ENCODE peak calls at places on chromosomes 5 and 9, in five cellular contexts. I, R, X, K and Q are unnamed samples.

GRCh38 chr5:103829585-103829984 is 267.0 kb upstream of the NUDT12 start:
- DNase-seq in I (no peak), K (no peak), X (no peak), R (peak; percentile 24), Q (no peak)

GRCh38 chr5:154644745-154645411 is 110.3 kb upstream of the LARP1 start:
- DNase-seq in K (no peak), R (no peak), I (no peak), X (no peak), Q (no peak)

GRCh38 chr5:115419794-115420585 is 123.5 kb upstream of the CCDC112 start:
- DNase-seq in K (peak; percentile 66), I (peak; percentile 94), X (no peak), R (peak; percentile 65), Q (no peak)

GRCh38 chr5:171749365-171749764 is 36.3 kb upstream of the SMIM23 start:
- DNase-seq in I (no peak), K (no peak), X (no peak), R (no peak), Q (no peak)

GRCh38 chr5:135462304-135462703 is 10.2 kb upstream of the TIFAB start:
- DNase-seq in X (peak; percentile 39), I (peak; percentile 37), R (peak; percentile 79), K (no peak), Q (peak; percentile 71)

GRCh38 chr5:135329101-135329912 is 69.7 kb downstream of the MACROH2A1 start:
- DNase-seq in R (no peak), K (no peak), X (no peak), I (no peak), Q (no peak)

GRCh38 chr5:169970911-169971436 is 9.3 kb downstream of the INSYN2B start:
- DNase-seq in R (peak; percentile 29), K (peak; percentile 57), I (peak; percentile 77), X (no peak), Q (no peak)

GRCh38 chr5:146867996-146868708 is 10.4 kb downstream of the PPP2R2B start:
- DNase-seq in X (no peak), I (no peak), R (no peak), K (no peak), Q (no peak)

GRCh38 chr5:33275921-33276705 is 164.7 kb upstream of the TARS1 start:
- DNase-seq in R (no peak), K (peak; percentile 62), X (no peak), I (peak; percentile 75), Q (no peak)

GRCh38 chr5:116887104-116887503 is 312.5 kb upstream of the SEMA6A start:
- DNase-seq in I (no peak), R (no peak), K (no peak), X (no peak), Q (no peak)

GRCh38 chr5:133610489-133611356 is 1.6 kb downstream of the FSTL4 start:
- DNase-seq in K (peak; percentile 5), I (peak; percentile 12), R (peak; percentile 79), X (peak; percentile 92), Q (peak; percentile 83)

GRCh38 chr9:13956107-13956506 is 357.8 kb downstream of the NFIB start:
- DNase-seq in K (no peak), R (no peak), X (no peak), I (no peak), Q (no peak)

GRCh38 chr5:447501-447900 is 4.5 kb downstream of the EXOC3 start:
- DNase-seq in X (no peak), R (no peak), K (no peak), I (no peak), Q (no peak)

GRCh38 chr9:122991370-122991830 is 42.1 kb upstream of the GPR21 start:
- DNase-seq in X (no peak), R (peak; percentile 30), I (peak; percentile 91), K (peak; percentile 52), Q (peak; percentile 44)

GRCh38 chr9:131723632-131724031 is 16.2 kb downstream of the RAPGEF1 start:
- DNase-seq in R (no peak), I (no peak), K (no peak), X (no peak), Q (no peak)

GRCh38 chr5:180831139-180832080 is 28.8 kb upstream of the MGAT1 start:
- DNase-seq in K (peak; percentile 20), X (peak; percentile 93), R (peak; percentile 91), I (peak; percentile 70), Q (peak; percentile 89)
- TF ChIP-seq CTCF in K (no peak), X (no peak), R (no peak), I (peak; percentile 17), Q (no peak)

GRCh38 chr9:35695801-35696420 is 6.2 kb upstream of the TPM2 start:
- DNase-seq in K (no peak), X (no peak), R (no peak), I (no peak), Q (no peak)
- TF ChIP-seq CTCF in K (no peak), X (no peak), R (no peak), I (no peak), Q (no peak)

GRCh38 chr9:91677822-91678221 is 254.2 kb upstream of the NFIL3 start:
- DNase-seq in K (no peak), X (no peak), R (no peak), I (no peak), Q (no peak)

GRCh38 chr9:91680129-91680528 is 256.5 kb upstream of the NFIL3 start:
- DNase-seq in K (no peak), I (no peak), X (no peak), R (no peak), Q (no peak)

GRCh38 chr9:91678807-91679206 is 255.2 kb upstream of the NFIL3 start:
- DNase-seq in I (no peak), X (no peak), K (no peak), R (no peak), Q (no peak)

GRCh38 chr9:91677354-91677753 is 253.7 kb upstream of the NFIL3 start:
- DNase-seq in X (no peak), I (peak; percentile 15), K (no peak), R (no peak), Q (no peak)

GRCh38 chr9:91676042-91676441 is 252.4 kb upstream of the NFIL3 start:
- DNase-seq in R (peak; percentile 56), X (no peak), K (no peak), I (no peak), Q (no peak)
- TF ChIP-seq CTCF in R (peak; percentile 31), X (no peak), K (peak; percentile 6), I (peak; percentile 10), Q (no peak)

DNA sequence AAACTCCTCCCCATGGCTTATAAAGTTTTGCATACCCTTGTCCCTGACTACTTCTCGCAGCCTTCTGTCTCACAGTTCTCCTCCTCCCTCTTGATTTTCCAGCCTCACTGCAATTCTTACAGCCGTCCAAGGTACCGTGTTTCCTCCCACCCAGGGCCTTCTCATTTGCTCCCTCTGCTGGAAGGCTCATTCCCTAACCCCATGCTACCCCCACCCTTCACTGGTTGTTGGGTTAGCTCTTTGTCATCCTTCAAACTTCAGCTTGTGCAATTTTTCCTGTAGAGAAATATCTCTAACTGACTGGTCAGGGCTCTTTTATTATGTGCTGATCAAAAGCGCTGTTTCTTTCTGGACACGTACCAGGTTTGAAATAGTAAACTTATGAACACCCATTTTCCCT is 329.2 kb downstream of the EBF1 start:
- DNase-seq in K (no peak), I (no peak), X (no peak), R (peak; percentile 30), Q (peak; percentile 5)
- TF ChIP-seq CTCF in K (peak; percentile 47), I (no peak), X (no peak), R (peak; percentile 19), Q (peak; percentile 35)

GRCh38 chr5:74126294-74126693 is 500.3 kb downstream of the ARHGEF28 start:
- DNase-seq in K (no peak), R (no peak), X (no peak), I (no peak), Q (no peak)

GRCh38 chr5:74130141-74130897 is 504.3 kb downstream of the ARHGEF28 start:
- DNase-seq in I (no peak), R (no peak), K (no peak), X (no peak), Q (no peak)

GRCh38 chr5:74124826-74125225 is 498.8 kb downstream of the ARHGEF28 start:
- DNase-seq in K (no peak), R (no peak), I (no peak), X (no peak), Q (no peak)

GRCh38 chr5:74131256-74131655 is 505.3 kb downstream of the ARHGEF28 start:
- DNase-seq in R (no peak), K (no peak), I (no peak), X (no peak), Q (no peak)

DNA sequence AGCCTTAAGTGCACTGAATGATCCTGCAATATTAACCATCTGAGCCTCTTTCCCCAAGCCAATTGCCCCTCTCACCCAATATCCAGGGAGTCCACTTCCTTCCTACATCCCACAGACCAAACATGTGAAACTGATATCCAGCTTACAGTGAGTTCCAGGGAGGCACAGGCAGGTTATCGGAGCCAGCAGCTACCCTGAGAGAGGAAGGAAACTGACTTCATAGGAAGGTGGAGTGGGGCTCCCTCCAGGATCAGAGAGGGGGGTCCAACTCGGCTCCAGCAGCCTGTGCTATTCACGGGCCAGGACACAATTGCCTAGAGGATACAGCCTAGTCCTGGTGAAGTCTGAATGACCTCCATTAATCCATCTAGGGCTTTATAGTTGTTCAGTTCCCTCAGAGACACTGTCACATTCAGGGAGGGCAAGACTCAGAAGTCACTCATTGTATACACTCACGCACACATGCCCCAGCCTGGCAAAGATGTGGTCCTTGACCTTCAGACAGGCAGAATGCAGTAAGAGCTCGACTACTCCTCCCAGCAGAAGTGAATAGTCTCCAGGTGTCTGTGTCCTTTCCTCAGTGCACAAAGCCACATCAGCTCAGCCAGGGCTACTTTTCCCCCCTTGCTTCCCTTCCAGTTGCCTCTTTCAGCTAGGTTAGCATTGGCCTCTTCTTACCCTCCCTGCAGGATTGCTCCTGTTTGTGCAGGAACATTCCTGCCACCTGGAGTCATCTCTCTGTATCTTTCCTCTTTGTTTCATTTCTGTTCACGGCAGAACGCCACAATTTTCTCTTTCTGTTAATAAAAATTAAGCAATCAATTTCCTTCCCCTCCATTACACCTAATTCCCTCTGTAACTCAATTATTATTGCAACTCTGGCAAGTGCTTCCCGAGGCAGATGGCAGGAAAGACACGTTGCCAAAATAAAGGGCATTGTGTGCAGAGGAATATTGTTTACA is 501.7 kb downstream of the ARHGEF28 start:
- DNase-seq in I (peak; percentile 25), X (no peak), R (peak; percentile 52), K (no peak), Q (no peak)
- TF ChIP-seq CTCF in I (peak; percentile 44), X (no peak), R (peak; percentile 26), K (peak; percentile 33), Q (no peak)

GRCh38 chr5:137834498-137834897 is 33.2 kb upstream of the MYOT start:
- DNase-seq in X (no peak), R (no peak), K (no peak), I (no peak), Q (no peak)

GRCh38 chr5:137828664-137829063 is 39.0 kb upstream of the MYOT start:
- DNase-seq in R (no peak), X (no peak), K (no peak), I (no peak), Q (no peak)

GRCh38 chr5:137832416-137832815 is 35.2 kb upstream of the MYOT start:
- DNase-seq in K (no peak), R (no peak), I (no peak), X (no peak), Q (no peak)

GRCh38 chr5:137833463-137833862 is 34.2 kb upstream of the MYOT start:
- DNase-seq in I (peak; percentile 76), R (peak; percentile 46), K (peak; percentile 88), X (no peak), Q (no peak)

GRCh38 chr5:137831526-137831925 is 36.1 kb upstream of the MYOT start:
- DNase-seq in K (no peak), R (no peak), X (no peak), I (no peak), Q (no peak)
- TF ChIP-seq CTCF in K (peak; percentile 15), R (peak; percentile 44), X (no peak), I (no peak), Q (no peak)